ENCODE peak calls at places on chromosome 7, in five cellular contexts. B is 8988T; E is effector memory CD8-positive, alpha-beta T cell; S is iPS-NIHi11; G is C1 segment of cervical spinal cord. U is an unnamed sample.

GRCh38 chr7:151080522-151081169 is at the start of gene FASTK:
- DNase-seq in B (peak; percentile 91), E (peak; percentile 79), S (peak; percentile 93), G (peak; percentile 80), U (peak; percentile 84)

GRCh38 chr7:16644987-16645592 is 464 bp downstream of the ANKMY2 start:
- DNase-seq in B (no peak), E (peak; percentile 1), S (peak; percentile 69), G (no peak), U (no peak)

GRCh38 chr7:20374391-20374790 is 43.7 kb downstream of the ITGB8 start:
- DNase-seq in B (no peak), E (no peak), S (no peak), G (no peak), U (no peak)

GRCh38 chr7:122520961-122521555 is 177.9 kb downstream of the RNF133 start:
- DNase-seq in B (no peak), E (no peak), S (no peak), G (no peak), U (no peak)

GRCh38 chr7:157851501-157852067 is 514.8 kb downstream of the DNAJB6 start:
- DNase-seq in B (no peak), E (no peak), S (no peak), G (peak; percentile 18), U (no peak)

GRCh38 chr7:116209561-116210070 is 723 bp upstream of the TES start:
- DNase-seq in B (no peak), E (no peak), S (no peak), G (no peak), U (no peak)

GRCh38 chr7:114214454-114214853 is 200.2 kb upstream of the FOXP2 start:
- DNase-seq in B (no peak), E (no peak), S (peak; percentile 7), G (no peak), U (no peak)

GRCh38 chr7:35722054-35722849 is 27.3 kb upstream of the HERPUD2 start:
- DNase-seq in B (no peak), E (no peak), S (no peak), G (no peak), U (no peak)

GRCh38 chr7:150367677-150368097 is 935 bp upstream of the REPIN1 start:
- DNase-seq in B (peak; percentile 94), E (no peak), S (peak; percentile 69), G (no peak), U (no peak)

GRCh38 chr7:47044620-47045019 is 537.3 kb downstream of the TNS3 start:
- DNase-seq in B (no peak), E (no peak), S (no peak), G (no peak), U (no peak)

GRCh38 chr7:133290041-133290440 is 37.2 kb downstream of the EXOC4 start:
- DNase-seq in B (no peak), E (no peak), S (no peak), G (no peak), U (no peak)

GRCh38 chr7:17095001-17095574 is 203.4 kb upstream of the AHR start:
- DNase-seq in B (no peak), E (no peak), S (no peak), G (no peak), U (no peak)

GRCh38 chr7:134068670-134069069 is 58.5 kb upstream of the LRGUK start:
- DNase-seq in B (no peak), E (no peak), S (no peak), G (no peak), U (no peak)

GRCh38 chr7:103613655-103614642 is 167.9 kb upstream of the SLC26A5 start:
- DNase-seq in B (no peak), E (no peak), S (no peak), G (no peak), U (no peak)

GRCh38 chr7:88835147-88835728 is 39.7 kb upstream of the TEX47 start:
- DNase-seq in B (no peak), E (no peak), S (peak; percentile 33), G (no peak), U (no peak)

GRCh38 chr7:7077945-7078344 is 104.4 kb upstream of the C1GALT1 start:
- DNase-seq in B (no peak), E (no peak), S (no peak), G (no peak), U (no peak)

GRCh38 chr7:41709621-41710020 is 6.7 kb upstream of the INHBA start:
- DNase-seq in B (no peak), E (no peak), S (no peak), G (no peak), U (no peak)

GRCh38 chr7:16411391-16411790 is 9.9 kb downstream of the CRPPA start:
- DNase-seq in B (no peak), E (no peak), S (no peak), G (no peak), U (no peak)

GRCh38 chr7:22207724-22208225 is 149.2 kb downstream of the RAPGEF5 start:
- DNase-seq in B (no peak), E (no peak), S (no peak), G (no peak), U (no peak)

GRCh38 chr7:101814996-101815825 is 2.2 kb upstream of the CUX1 start:
- DNase-seq in B (peak; percentile 66), E (peak; percentile 44), S (peak; percentile 89), G (no peak), U (no peak)

GRCh38 chr7:73894851-73895441 is 34.0 kb downstream of the TMEM270 start:
- DNase-seq in B (peak; percentile 62), E (no peak), S (no peak), G (no peak), U (no peak)

GRCh38 chr7:108253275-108254044 is 123.3 kb upstream of the LAMB4 start:
- DNase-seq in B (no peak), E (no peak), S (no peak), G (no peak), U (no peak)

GRCh38 chr7:15291707-15292106 is 270.1 kb downstream of the AGMO start:
- DNase-seq in B (no peak), E (no peak), S (no peak), G (no peak), U (no peak)

GRCh38 chr7:25260862-25261454 is 32.7 kb upstream of the NPVF start:
- DNase-seq in B (no peak), E (no peak), S (no peak), G (no peak), U (no peak)

GRCh38 chr7:10956528-10956927 is 17.1 kb upstream of the PHF14 start:
- DNase-seq in B (no peak), E (no peak), S (no peak), G (no peak), U (no peak)

GRCh38 chr7:31003721-31004120 is 40.0 kb downstream of the GHRHR start:
- DNase-seq in B (no peak), E (no peak), S (no peak), G (no peak), U (no peak)

GRCh38 chr7:127516320-127516719 is 69.1 kb downstream of the GCC1 start:
- DNase-seq in B (no peak), E (no peak), S (no peak), G (no peak), U (no peak)

U was measured in caudate nucleus.